ENCODE peak calls at places on chromosomes 12 and 14, in nine cellular contexts. C, I, K, N, T, P, O, J and M are unnamed samples.

GRCh38 chr14:31568671-31569070 is 7.5 kb downstream of the NUBPL start:
- DNase-seq in C (no peak), I (peak; percentile 73), K (no peak), N (peak; percentile 80), T (no peak), P (no peak), O (no peak), J (no peak), M (no peak)

GRCh38 chr14:73764881-73765280 is 50.7 kb upstream of the PNMA1 start:
- DNase-seq in C (no peak), I (peak; percentile 67), K (no peak), N (peak; percentile 55), T (no peak), P (no peak), O (no peak), J (no peak), M (no peak)

GRCh38 chr14:71933026-71933587 is 878 bp downstream of the RGS6 start:
- DNase-seq in C (no peak), I (no peak), K (peak; percentile 60), N (no peak), T (peak; percentile 17), P (no peak), O (no peak), J (peak; percentile 33), M (no peak)

GRCh38 chr14:93893550-93894329 is 33.4 kb upstream of the FAM181A start:
- DNase-seq in C (no peak), I (no peak), K (peak; percentile 78), N (no peak), T (no peak), P (no peak), O (no peak), J (no peak), M (no peak)

GRCh38 chr12:46664771-46665287 is 161.0 kb downstream of the SLC38A4 start:
- DNase-seq in C (no peak), I (peak; percentile 86), K (no peak), N (peak; percentile 86), T (no peak), P (peak; percentile 71), O (peak; percentile 66), J (peak; percentile 38), M (peak; percentile 55)

GRCh38 chr12:1932264-1932777 is 13.9 kb upstream of the CACNA2D4 start:
- DNase-seq in C (no peak), I (peak; percentile 73), K (no peak), N (no peak), T (no peak), P (no peak), O (no peak), J (no peak), M (no peak)

GRCh38 chr14:53772936-53773335 is 183.7 kb downstream of the BMP4 start:
- DNase-seq in C (no peak), I (no peak), K (no peak), N (no peak), T (no peak), P (no peak), O (no peak), J (no peak), M (no peak)

GRCh38 chr12:17992002-17992656 is 97.9 kb downstream of the RERGL start:
- DNase-seq in C (no peak), I (peak; percentile 47), K (peak; percentile 49), N (peak; percentile 53), T (peak; percentile 6), P (peak; percentile 17), O (no peak), J (peak; percentile 25), M (peak; percentile 56)

GRCh38 chr14:68656452-68656851 is 136.4 kb downstream of the ZFP36L1 start:
- DNase-seq in C (no peak), I (no peak), K (no peak), N (no peak), T (no peak), P (no peak), O (no peak), J (no peak), M (no peak)

GRCh38 chr12:90627180-90627896 is 327.6 kb downstream of the CCER1 start:
- DNase-seq in C (no peak), I (no peak), K (no peak), N (peak; percentile 29), T (no peak), P (no peak), O (no peak), J (no peak), M (no peak)

GRCh38 chr12:47219243-47219642 is 139.5 kb upstream of the AMIGO2 start:
- DNase-seq in C (no peak), I (peak; percentile 49), K (no peak), N (peak; percentile 45), T (no peak), P (no peak), O (no peak), J (no peak), M (no peak)

GRCh38 chr12:68331869-68332725 is at the start of gene MDM1:
- DNase-seq in C (peak; percentile 92), I (peak; percentile 98), K (peak; percentile 100), N (peak; percentile 98), T (peak; percentile 96), P (peak; percentile 98), O (peak; percentile 94), J (peak; percentile 93), M (peak; percentile 98)

GRCh38 chr12:92608418-92609091 is 94.2 kb upstream of the PLEKHG7 start:
- DNase-seq in C (no peak), I (peak; percentile 67), K (peak; percentile 48), N (peak; percentile 67), T (no peak), P (peak; percentile 43), O (no peak), J (peak; percentile 25), M (peak; percentile 19)

GRCh38 chr12:5063149-5063548 is 19.5 kb downstream of the KCNA5 start:
- DNase-seq in C (no peak), I (no peak), K (no peak), N (no peak), T (no peak), P (no peak), O (no peak), J (no peak), M (no peak)

GRCh38 chr12:119334459-119335170 is at the start of gene CCDC60:
- DNase-seq in C (no peak), I (no peak), K (peak; percentile 96), N (no peak), T (no peak), P (no peak), O (no peak), J (no peak), M (no peak)

GRCh38 chr12:44143170-44143569 is 307.3 kb downstream of the TMEM117 start:
- DNase-seq in C (no peak), I (no peak), K (no peak), N (no peak), T (no peak), P (no peak), O (no peak), J (no peak), M (no peak)

GRCh38 chr12:116276433-116277216 is 868 bp downstream of the MED13L start:
- DNase-seq in C (peak; percentile 62), I (peak; percentile 75), K (peak; percentile 89), N (peak; percentile 67), T (peak; percentile 63), P (peak; percentile 46), O (no peak), J (peak; percentile 71), M (peak; percentile 72)